ENCODE peak calls at places on chromosomes 6 and 20, in eight cellular contexts. One of them, this sample, is unnamed. For H3K4me1 and H3K27me3, the result is how much of the 10 kb centered on the place peaks cover.

GRCh38 chr20:35870541-35871307 is 83.6 kb downstream of the SCAND1 start:
- DNase-seq in pancreas: no peak
- DNase-seq in stomach: no peak
- DNase-seq in uterus: no peak
- DNase-seq in sigmoid colon: no peak
- DNase-seq in tibial artery: no peak
- DNase-seq in thoracic aorta: no peak
- DNase-seq in PC-9: no peak
- DNase-seq in this sample: no peak

GRCh38 chr20:375265-375889 is 5.2 kb upstream of the TRIB3 start:
- DNase-seq in stomach: no peak
- DNase-seq in pancreas: no peak
- DNase-seq in sigmoid colon: no peak
- DNase-seq in tibial artery: no peak
- DNase-seq in thoracic aorta: no peak
- DNase-seq in PC-9: no peak
- DNase-seq in uterus: no peak
- DNase-seq in this sample: no peak

GRCh38 chr6:157184202-157185015 is 138.9 kb downstream of the TMEM242 start:
- DNase-seq in uterus: peak
- DNase-seq in sigmoid colon: peak
- DNase-seq in PC-9: no peak
- DNase-seq in pancreas: peak
- DNase-seq in stomach: peak
- DNase-seq in thoracic aorta: no peak
- DNase-seq in tibial artery: peak
- DNase-seq in this sample: peak

GRCh38 chr6:143158113-143158581 is 97.5 kb downstream of the AIG1 start:
- DNase-seq in pancreas: no peak
- DNase-seq in PC-9: no peak
- DNase-seq in thoracic aorta: no peak
- DNase-seq in tibial artery: no peak
- DNase-seq in sigmoid colon: no peak
- DNase-seq in stomach: no peak
- DNase-seq in uterus: no peak
- DNase-seq in this sample: no peak

GRCh38 chr20:19699132-19699971 is 58.7 kb upstream of the RIN2 start:
- DNase-seq in sigmoid colon: no peak
- DNase-seq in uterus: no peak
- DNase-seq in thoracic aorta: no peak
- DNase-seq in pancreas: no peak
- DNase-seq in stomach: no peak
- DNase-seq in tibial artery: no peak
- DNase-seq in PC-9: peak
- DNase-seq in this sample: no peak

GRCh38 chr20:25294459-25295385 is 46.8 kb downstream of the PYGB start:
- DNase-seq in stomach: peak
- DNase-seq in pancreas: peak
- DNase-seq in thoracic aorta: no peak
- DNase-seq in sigmoid colon: no peak
- DNase-seq in PC-9: no peak
- DNase-seq in tibial artery: peak
- DNase-seq in uterus: peak
- DNase-seq in this sample: no peak

GRCh38 chr6:79257381-79258205 is 23.1 kb upstream of the HMGN3 start:
- DNase-seq in thoracic aorta: no peak
- DNase-seq in pancreas: no peak
- DNase-seq in stomach: no peak
- DNase-seq in tibial artery: no peak
- DNase-seq in PC-9: peak
- DNase-seq in sigmoid colon: no peak
- DNase-seq in uterus: no peak
- DNase-seq in this sample: no peak

GRCh38 chr6:31641370-31641769 is 11.1 kb downstream of the BAG6 start:
- DNase-seq in pancreas: no peak
- DNase-seq in stomach: no peak
- DNase-seq in thoracic aorta: no peak
- DNase-seq in tibial artery: no peak
- DNase-seq in PC-9: no peak
- DNase-seq in uterus: no peak
- DNase-seq in sigmoid colon: no peak
- DNase-seq in this sample: no peak

GRCh38 chr6:3635482-3635881 is 116.0 kb downstream of the PXDC1 start:
- DNase-seq in tibial artery: no peak
- DNase-seq in stomach: no peak
- DNase-seq in sigmoid colon: no peak
- DNase-seq in PC-9: no peak
- DNase-seq in pancreas: no peak
- DNase-seq in thoracic aorta: no peak
- DNase-seq in uterus: no peak
- DNase-seq in this sample: no peak

GRCh38 chr6:33838979-33839378 is 35.2 kb upstream of the MLN start:
- DNase-seq in uterus: no peak
- DNase-seq in pancreas: no peak
- DNase-seq in thoracic aorta: no peak
- DNase-seq in PC-9: no peak
- DNase-seq in tibial artery: no peak
- DNase-seq in sigmoid colon: no peak
- DNase-seq in stomach: no peak
- DNase-seq in this sample: no peak

GRCh38 chr6:169172435-169172834 is 81.2 kb downstream of the THBS2 start:
- DNase-seq in pancreas: no peak
- DNase-seq in uterus: peak
- DNase-seq in PC-9: no peak
- DNase-seq in sigmoid colon: no peak
- DNase-seq in thoracic aorta: peak
- DNase-seq in tibial artery: peak
- DNase-seq in stomach: no peak
- DNase-seq in this sample: no peak

GRCh38 chr20:3854462-3854870 is 7.8 kb downstream of the MAVS start:
- DNase-seq in sigmoid colon: no peak
- DNase-seq in stomach: no peak
- DNase-seq in thoracic aorta: no peak
- DNase-seq in PC-9: peak
- DNase-seq in tibial artery: no peak
- DNase-seq in uterus: no peak
- DNase-seq in pancreas: no peak
- DNase-seq in this sample: no peak

GRCh38 chr6:111411046-111411445 is 72.0 kb downstream of the REV3L start:
- DNase-seq in thoracic aorta: no peak
- DNase-seq in tibial artery: no peak
- DNase-seq in stomach: no peak
- DNase-seq in sigmoid colon: no peak
- DNase-seq in PC-9: no peak
- DNase-seq in pancreas: no peak
- DNase-seq in uterus: no peak
- DNase-seq in this sample: no peak
- H3K27ac ChIP-seq in thoracic aorta: no peak
- H3K27ac ChIP-seq in tibial artery: peak
- H3K27ac ChIP-seq in stomach: peak
- H3K27ac ChIP-seq in sigmoid colon: peak
- H3K27ac ChIP-seq in PC-9: no peak
- H3K27ac ChIP-seq in pancreas: no peak
- H3K27ac ChIP-seq in uterus: peak
- H3K27ac ChIP-seq in this sample: peak

GRCh38 chr6:139369068-139369467 is 5.4 kb downstream of the CITED2 start:
- DNase-seq in pancreas: no peak
- DNase-seq in sigmoid colon: no peak
- DNase-seq in PC-9: peak
- DNase-seq in tibial artery: no peak
- DNase-seq in uterus: no peak
- DNase-seq in stomach: no peak
- DNase-seq in thoracic aorta: no peak
- DNase-seq in this sample: no peak

GRCh38 chr6:139368661-139369060 is 5.8 kb downstream of the CITED2 start:
- DNase-seq in uterus: no peak
- DNase-seq in stomach: no peak
- DNase-seq in PC-9: no peak
- DNase-seq in pancreas: no peak
- DNase-seq in tibial artery: no peak
- DNase-seq in sigmoid colon: no peak
- DNase-seq in thoracic aorta: no peak
- DNase-seq in this sample: no peak

GRCh38 chr6:139369568-139370046 is 4.8 kb downstream of the CITED2 start:
- DNase-seq in sigmoid colon: no peak
- DNase-seq in tibial artery: no peak
- DNase-seq in stomach: no peak
- DNase-seq in thoracic aorta: no peak
- DNase-seq in PC-9: peak
- DNase-seq in pancreas: no peak
- DNase-seq in uterus: no peak
- DNase-seq in this sample: no peak

GRCh38 chr6:139370047-139370706 is 4.3 kb downstream of the CITED2 start:
- DNase-seq in sigmoid colon: no peak
- DNase-seq in thoracic aorta: no peak
- DNase-seq in uterus: no peak
- DNase-seq in stomach: no peak
- DNase-seq in PC-9: peak
- DNase-seq in pancreas: no peak
- DNase-seq in tibial artery: no peak
- DNase-seq in this sample: no peak

DNA sequence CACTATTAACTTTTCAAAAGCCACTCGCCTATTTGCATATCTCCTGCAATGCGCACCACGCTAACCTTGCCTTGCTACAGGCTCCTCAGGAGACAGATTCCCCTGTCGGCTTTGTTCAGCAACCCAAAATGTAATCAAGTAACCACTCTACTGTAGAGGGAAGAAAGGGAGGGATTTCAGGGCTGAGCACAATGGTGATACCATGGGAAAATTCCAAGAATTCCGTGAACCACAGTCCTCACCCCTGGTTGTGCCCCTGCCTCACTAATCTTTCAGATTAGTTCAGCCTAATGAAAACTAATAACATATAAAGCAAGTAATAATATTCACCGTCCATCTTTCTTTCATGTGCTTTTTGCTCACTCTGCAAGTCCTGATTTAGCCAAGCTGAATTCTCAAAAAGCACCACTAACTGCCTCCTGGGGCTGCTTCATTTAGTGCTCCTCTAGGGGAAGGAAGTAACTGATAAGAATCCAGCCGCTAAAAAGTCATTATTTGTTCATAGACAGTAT is 6.6 kb downstream of the CITED2 start:
- DNase-seq in sigmoid colon: no peak
- DNase-seq in thoracic aorta: no peak
- DNase-seq in stomach: no peak
- DNase-seq in tibial artery: no peak
- DNase-seq in pancreas: no peak
- DNase-seq in uterus: no peak
- DNase-seq in PC-9: no peak
- DNase-seq in this sample: no peak
- H3K4me1 ChIP-seq in sigmoid colon: under half
- H3K4me1 ChIP-seq in thoracic aorta: under half
- H3K4me1 ChIP-seq in stomach: under half
- H3K4me1 ChIP-seq in tibial artery: under half
- H3K4me1 ChIP-seq in pancreas: under half
- H3K4me1 ChIP-seq in uterus: under half
- H3K4me1 ChIP-seq in PC-9: under half
- H3K4me1 ChIP-seq in this sample: under half

GRCh38 chr6:137391061-137391814 is 103.0 kb downstream of the OLIG3 start:
- DNase-seq in sigmoid colon: no peak
- DNase-seq in thoracic aorta: no peak
- DNase-seq in tibial artery: no peak
- DNase-seq in uterus: no peak
- DNase-seq in pancreas: no peak
- DNase-seq in PC-9: no peak
- DNase-seq in stomach: no peak
- DNase-seq in this sample: no peak
- H3K27me3 ChIP-seq in sigmoid colon: under half
- H3K27me3 ChIP-seq in thoracic aorta: under half
- H3K27me3 ChIP-seq in tibial artery: under half
- H3K27me3 ChIP-seq in uterus: under half
- H3K27me3 ChIP-seq in pancreas: under half
- H3K27me3 ChIP-seq in PC-9: under half
- H3K27me3 ChIP-seq in stomach: under half
- H3K27me3 ChIP-seq in this sample: under half

GRCh38 chr6:138480279-138480949 is 18.9 kb downstream of the NHSL1 start:
- DNase-seq in thoracic aorta: no peak
- DNase-seq in PC-9: no peak
- DNase-seq in sigmoid colon: no peak
- DNase-seq in pancreas: no peak
- DNase-seq in uterus: no peak
- DNase-seq in tibial artery: no peak
- DNase-seq in stomach: no peak
- DNase-seq in this sample: no peak

GRCh38 chr6:138473144-138473543 is 26.1 kb downstream of the NHSL1 start:
- DNase-seq in pancreas: no peak
- DNase-seq in thoracic aorta: no peak
- DNase-seq in stomach: no peak
- DNase-seq in tibial artery: no peak
- DNase-seq in PC-9: no peak
- DNase-seq in uterus: no peak
- DNase-seq in sigmoid colon: no peak
- DNase-seq in this sample: no peak

GRCh38 chr6:138477913-138478539 is 21.3 kb downstream of the NHSL1 start:
- DNase-seq in uterus: no peak
- DNase-seq in tibial artery: no peak
- DNase-seq in pancreas: no peak
- DNase-seq in sigmoid colon: no peak
- DNase-seq in thoracic aorta: no peak
- DNase-seq in stomach: no peak
- DNase-seq in PC-9: peak
- DNase-seq in this sample: no peak

GRCh38 chr6:138476116-138476515 is 23.2 kb downstream of the NHSL1 start:
- DNase-seq in sigmoid colon: no peak
- DNase-seq in pancreas: no peak
- DNase-seq in tibial artery: no peak
- DNase-seq in stomach: no peak
- DNase-seq in thoracic aorta: no peak
- DNase-seq in PC-9: no peak
- DNase-seq in uterus: no peak
- DNase-seq in this sample: no peak
- H3K27ac ChIP-seq in sigmoid colon: no peak
- H3K27ac ChIP-seq in pancreas: no peak
- H3K27ac ChIP-seq in tibial artery: no peak
- H3K27ac ChIP-seq in stomach: no peak
- H3K27ac ChIP-seq in thoracic aorta: no peak
- H3K27ac ChIP-seq in PC-9: no peak
- H3K27ac ChIP-seq in uterus: no peak
- H3K27ac ChIP-seq in this sample: no peak

GRCh38 chr20:38856570-38856969 is 51.1 kb downstream of the PPP1R16B start:
- DNase-seq in PC-9: no peak
- DNase-seq in pancreas: no peak
- DNase-seq in uterus: no peak
- DNase-seq in stomach: no peak
- DNase-seq in thoracic aorta: no peak
- DNase-seq in tibial artery: no peak
- DNase-seq in sigmoid colon: no peak
- DNase-seq in this sample: no peak
- H3K4me1 ChIP-seq in PC-9: under half
- H3K4me1 ChIP-seq in pancreas: under half
- H3K4me1 ChIP-seq in uterus: under half
- H3K4me1 ChIP-seq in stomach: under half
- H3K4me1 ChIP-seq in thoracic aorta: under half
- H3K4me1 ChIP-seq in tibial artery: under half
- H3K4me1 ChIP-seq in sigmoid colon: under half
- H3K4me1 ChIP-seq in this sample: under half

This sample was measured in upper lobe of right lung.